ENCODE peak calls at places on chromosomes 13 and 19, in six cellular contexts. F, X, Y, H, G and J are unnamed samples.

GRCh38 chr13:38394777-38395504 is 45.3 kb downstream of the UFM1 start:
- DNase-seq in F (no peak), X (no peak), Y (no peak), H (peak), G (no peak), J (no peak)

GRCh38 chr19:11538232-11539036 is at the start of gene CNN1:
- DNase-seq in F (peak), X (peak), Y (peak), H (peak), G (no peak), J (no peak)

GRCh38 chr19:31838163-31838798 is 489.0 kb upstream of the TSHZ3 start:
- DNase-seq in F (no peak), X (no peak), Y (no peak), H (no peak), G (no peak), J (peak)

GRCh38 chr13:19726611-19727010 is 56.1 kb downstream of the PSPC1 start:
- DNase-seq in F (no peak), X (no peak), Y (no peak), H (no peak), G (no peak), J (no peak)

GRCh38 chr19:41897181-41897580 is 14.2 kb downstream of the ARHGEF1 start:
- DNase-seq in F (no peak), X (no peak), Y (no peak), H (no peak), G (no peak), J (no peak)

GRCh38 chr19:15779756-15780476 is 7.5 kb upstream of the OR10H5 start:
- DNase-seq in F (no peak), X (no peak), Y (no peak), H (no peak), G (no peak), J (no peak)

GRCh38 chr13:105168295-105168694 is 1367.2 kb downstream of the EFNB2 start:
- DNase-seq in F (no peak), X (no peak), Y (no peak), H (no peak), G (no peak), J (no peak)

GRCh38 chr13:100608906-100609305 is 20.3 kb upstream of the GGACT start:
- DNase-seq in F (no peak), X (no peak), Y (no peak), H (no peak), G (no peak), J (no peak)

GRCh38 chr13:102845630-102846260 is at the start of gene ERCC5:
- DNase-seq in F (peak), X (peak), Y (peak), H (peak), G (peak), J (peak)
- H2BK120ac ChIP-seq in F (peak), X (no peak), Y (no peak), H (no peak), G (peak), J (no peak)

DNA sequence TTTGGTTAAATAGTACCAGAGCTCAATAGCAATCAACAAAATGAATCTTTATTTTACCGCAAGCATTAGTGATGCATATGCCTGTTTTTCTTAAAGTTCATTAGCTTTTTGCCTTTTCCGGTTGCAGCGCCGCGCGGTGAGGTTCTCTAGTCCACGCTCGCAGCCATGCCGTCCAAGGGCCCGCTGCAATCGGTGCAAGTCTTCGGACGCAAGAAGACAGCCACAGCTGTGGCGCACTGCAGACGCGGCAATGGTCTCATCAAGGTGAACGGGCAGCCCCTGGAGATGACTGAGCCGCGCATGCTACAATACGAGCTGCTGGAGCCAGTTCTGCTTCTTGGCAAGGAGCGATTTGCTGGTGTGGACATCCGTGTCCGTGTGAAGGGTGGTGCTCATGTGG is 42.1 kb upstream of the ZNF486 start:
- DNase-seq in F (no peak), X (no peak), Y (no peak), H (no peak), G (no peak), J (no peak)
- H3K14ac ChIP-seq in F (no peak), X (no peak), Y (no peak), H (no peak), G (no peak), J (no peak)

GRCh38 chr13:33497146-33497845 is 211.7 kb upstream of the STARD13 start:
- DNase-seq in F (peak), X (no peak), Y (no peak), H (peak), G (no peak), J (no peak)

GRCh38 chr13:33494596-33495214 is 209.2 kb upstream of the STARD13 start:
- DNase-seq in F (peak), X (no peak), Y (no peak), H (peak), G (peak), J (no peak)

GRCh38 chr13:33490461-33491327 is 205.1 kb upstream of the STARD13 start:
- DNase-seq in F (no peak), X (peak), Y (peak), H (no peak), G (no peak), J (peak)

GRCh38 chr13:33496336-33496735 is 210.8 kb upstream of the STARD13 start:
- DNase-seq in F (no peak), X (no peak), Y (no peak), H (no peak), G (no peak), J (no peak)

DNA sequence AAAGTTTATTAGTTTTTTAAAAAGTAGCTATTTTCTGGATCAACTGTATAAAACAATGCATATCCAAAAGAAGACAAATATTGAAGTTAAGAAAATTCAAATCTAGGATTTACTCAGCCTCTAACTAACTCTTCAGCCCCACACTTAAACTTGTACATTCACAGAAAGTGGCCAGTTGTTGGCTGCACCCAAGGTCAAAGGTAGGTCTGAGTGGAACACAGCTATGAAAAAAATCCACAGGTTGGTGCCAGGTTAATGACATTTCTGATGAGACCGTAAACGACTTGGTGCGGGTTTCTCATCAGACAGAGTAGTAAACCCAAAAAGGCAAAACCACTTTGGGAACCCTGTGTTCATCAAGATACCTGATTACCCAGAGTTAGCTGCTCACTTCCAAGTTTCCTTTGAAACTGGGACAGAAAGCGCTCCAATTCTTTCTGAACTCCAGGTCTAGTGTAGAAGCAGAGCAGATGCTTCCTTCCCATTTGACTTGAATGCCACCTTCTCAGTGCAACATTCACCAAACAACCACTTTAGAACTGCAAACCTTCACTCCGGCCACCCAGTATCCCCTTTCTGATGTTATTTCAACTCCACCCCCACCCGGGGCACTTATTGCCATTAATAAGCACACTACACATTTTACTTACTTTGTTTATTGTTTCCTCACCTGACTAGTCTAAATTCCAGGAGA is 208.3 kb upstream of the STARD13 start:
- DNase-seq in F (no peak), X (no peak), Y (no peak), H (no peak), G (no peak), J (no peak)
- H2BK120ac ChIP-seq in F (peak), X (no peak), Y (no peak), H (peak), G (peak), J (no peak)

DNA sequence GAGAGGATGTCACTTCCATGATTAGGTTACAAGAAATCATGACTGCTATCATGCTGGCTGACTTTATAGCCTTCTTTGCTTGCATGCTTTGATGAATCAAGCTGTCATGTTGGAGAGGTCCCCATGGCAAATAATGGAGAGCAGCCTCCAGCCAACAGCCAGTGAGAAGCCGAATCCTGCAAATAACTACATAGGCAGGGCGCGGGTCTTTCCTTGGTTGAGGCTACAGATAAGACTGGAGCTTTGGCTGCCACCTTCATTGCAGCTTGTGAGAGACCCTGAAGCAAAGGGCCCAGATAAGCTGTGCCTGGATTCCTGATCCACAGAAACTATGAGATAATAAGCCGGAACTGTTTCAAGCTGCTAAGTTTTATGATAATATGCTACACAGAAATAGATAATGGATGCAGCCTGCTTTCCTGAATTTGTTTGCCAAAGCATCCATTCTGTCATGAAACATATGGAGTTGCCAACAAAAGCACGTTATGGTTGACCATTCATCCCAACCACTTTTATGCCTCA is 257.0 kb downstream of the HS6ST3 start:
- DNase-seq in F (no peak), X (no peak), Y (no peak), H (no peak), G (no peak), J (no peak)
- H3K14ac ChIP-seq in F (no peak), X (no peak), Y (no peak), H (no peak), G (no peak), J (no peak)

GRCh38 chr13:106507560-106508274 is 27.7 kb downstream of the EFNB2 start:
- DNase-seq in F (peak), X (no peak), Y (no peak), H (peak), G (peak), J (no peak)
- H2BK120ac ChIP-seq in F (peak), X (peak), Y (no peak), H (peak), G (no peak), J (no peak)